ENCODE peak calls at places on chromosomes 4 and X, in six cellular contexts. C is H1, K is A549, O is GM12878, I is IMR-90, Z is K562. E is an unnamed sample.

GRCh38 chr4:111562811-111563210 is 582.4 kb upstream of the FAM241A start:
- DNase-seq in C (no peak), K (no peak), O (no peak), I (peak; percentile 66), Z (no peak), E (no peak)

GRCh38 chrX:28177202-28177601 is 196.0 kb upstream of the DCAF8L1 start:
- DNase-seq in C (no peak), K (no peak), O (no peak), I (no peak), Z (no peak), E (peak; percentile 21)

GRCh38 chrX:154083134-154083517 is 14.4 kb downstream of the MECP2 start:
- DNase-seq in C (no peak), K (no peak), O (no peak), I (no peak), Z (no peak), E (no peak)

GRCh38 chr4:106266201-106266600 is 49.8 kb downstream of the TBCK start:
- DNase-seq in C (no peak), K (peak; percentile 2), O (peak; percentile 7), I (peak; percentile 68), Z (peak; percentile 16), E (peak; percentile 13)

GRCh38 chr4:119962631-119963030 is 104.0 kb downstream of the MAD2L1 start:
- DNase-seq in C (no peak), K (no peak), O (no peak), I (peak; percentile 5), Z (no peak), E (no peak)

GRCh38 chr4:168797738-168798375 is 212.2 kb downstream of the CBR4 start:
- DNase-seq in C (no peak), K (no peak), O (no peak), I (no peak), Z (no peak), E (no peak)

GRCh38 chr4:2046031-2046961 is 12.8 kb upstream of the NAT8L start:
- DNase-seq in C (no peak), K (no peak), O (no peak), I (no peak), Z (no peak), E (peak; percentile 56)

GRCh38 chr4:65482410-65482809 is 187.9 kb downstream of the EPHA5 start:
- DNase-seq in C (no peak), K (no peak), O (no peak), I (no peak), Z (no peak), E (no peak)

GRCh38 chrX:154360155-154360713 is 14.2 kb downstream of the FLNA start:
- DNase-seq in C (no peak), K (no peak), O (no peak), I (no peak), Z (no peak), E (no peak)

GRCh38 chr4:185335579-185335978 is 60.1 kb downstream of the LRP2BP start:
- DNase-seq in C (no peak), K (no peak), O (no peak), I (no peak), Z (no peak), E (no peak)

GRCh38 chr4:100510551-100510950 is 7.3 kb downstream of the EMCN start:
- DNase-seq in C (no peak), K (no peak), O (no peak), I (no peak), Z (no peak), E (no peak)

GRCh38 chr4:188437535-188437934 is 298.3 kb downstream of the TRIML1 start:
- DNase-seq in C (no peak), K (no peak), O (no peak), I (no peak), Z (no peak), E (no peak)

GRCh38 chrX:72086995-72087394 is 44.7 kb downstream of the RTL5 start:
- DNase-seq in C (no peak), K (no peak), O (no peak), I (no peak), Z (no peak), E (no peak)

GRCh38 chrX:37926700-37927099 is 79.3 kb upstream of the DYNLT3 start:
- DNase-seq in C (no peak), K (peak; percentile 2), O (peak; percentile 4), I (peak; percentile 41), Z (peak; percentile 14), E (peak; percentile 8)

GRCh38 chrX:40062525-40063193 is 35.1 kb downstream of the BCOR start:
- DNase-seq in C (no peak), K (no peak), O (no peak), I (no peak), Z (no peak), E (no peak)
- TF ChIP-seq RFX5 in C (no peak), K (no peak), O (no peak), I (no peak), Z (no peak), E (no peak)

DNA sequence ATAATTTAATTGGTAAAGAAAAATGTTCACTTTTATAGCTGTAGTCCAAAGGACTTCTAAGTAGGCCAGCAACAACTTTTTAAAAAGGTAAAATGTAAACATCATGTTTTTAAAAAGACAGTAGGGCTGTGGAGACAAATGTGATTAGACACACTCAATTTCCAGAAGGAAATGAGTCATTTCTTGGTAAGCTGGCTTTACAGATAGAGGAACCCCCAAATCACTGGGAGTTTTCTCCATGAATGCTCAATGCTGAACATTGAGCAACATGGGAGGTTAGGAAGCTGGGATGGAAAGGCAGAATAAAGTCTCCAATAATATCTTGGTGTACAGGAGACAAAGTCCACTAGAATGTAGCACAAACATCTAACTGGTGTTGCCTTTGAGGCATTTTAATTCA is 121.3 kb downstream of the NWD2 start:
- DNase-seq in C (no peak), K (no peak), O (no peak), I (no peak), Z (peak; percentile 14), E (no peak)
- TF ChIP-seq RFX5 in C (no peak), K (no peak), O (no peak), I (no peak), Z (no peak), E (no peak)

GRCh38 chr4:142112451-142112850 is 476.1 kb downstream of the IL15 start:
- DNase-seq in C (no peak), K (no peak), O (no peak), I (peak; percentile 26), Z (no peak), E (no peak)
- TF ChIP-seq RFX5 in C (no peak), K (no peak), O (no peak), I (no peak), Z (no peak), E (no peak)

GRCh38 chr4:7924570-7924969 is 15.1 kb downstream of the AFAP1 start:
- DNase-seq in C (no peak), K (no peak), O (no peak), I (no peak), Z (no peak), E (no peak)

GRCh38 chr4:7922466-7922865 is 17.2 kb downstream of the AFAP1 start:
- DNase-seq in C (no peak), K (no peak), O (no peak), I (no peak), Z (no peak), E (no peak)

GRCh38 chr4:7926822-7927221 is 12.8 kb downstream of the AFAP1 start:
- DNase-seq in C (no peak), K (no peak), O (no peak), I (no peak), Z (no peak), E (no peak)

GRCh38 chr4:7928711-7929505 is 10.8 kb downstream of the AFAP1 start:
- DNase-seq in C (no peak), K (no peak), O (no peak), I (no peak), Z (no peak), E (peak; percentile 66)

GRCh38 chr4:7924163-7924562 is 15.5 kb downstream of the AFAP1 start:
- DNase-seq in C (no peak), K (no peak), O (no peak), I (no peak), Z (no peak), E (no peak)
- TF ChIP-seq RFX5 in C (no peak), K (no peak), O (no peak), I (no peak), Z (no peak), E (no peak)

GRCh38 chr4:104971458-104971857 is 175.2 kb upstream of the TET2 start:
- DNase-seq in C (no peak), K (no peak), O (no peak), I (no peak), Z (no peak), E (no peak)

GRCh38 chr4:104973708-104974107 is 173.0 kb upstream of the TET2 start:
- DNase-seq in C (no peak), K (no peak), O (peak; percentile 63), I (no peak), Z (no peak), E (no peak)

GRCh38 chr4:104975617-104976016 is 171.1 kb upstream of the TET2 start:
- DNase-seq in C (no peak), K (no peak), O (no peak), I (no peak), Z (no peak), E (no peak)

GRCh38 chr4:104979083-104979760 is 167.5 kb upstream of the TET2 start:
- DNase-seq in C (no peak), K (no peak), O (no peak), I (no peak), Z (no peak), E (no peak)

GRCh38 chr4:104976258-104976657 is 170.4 kb upstream of the TET2 start:
- DNase-seq in C (no peak), K (no peak), O (no peak), I (no peak), Z (no peak), E (no peak)
- TF ChIP-seq RFX5 in C (no peak), K (no peak), O (no peak), I (no peak), Z (no peak), E (no peak)

GRCh38 chrX:124097116-124097515 is 135.6 kb downstream of the STAG2 start:
- DNase-seq in C (no peak), K (no peak), O (no peak), I (no peak), Z (no peak), E (no peak)

GRCh38 chrX:124103966-124104365 is 142.5 kb downstream of the STAG2 start:
- DNase-seq in C (no peak), K (no peak), O (no peak), I (no peak), Z (no peak), E (no peak)

GRCh38 chrX:124093222-124093621 is 131.7 kb downstream of the STAG2 start:
- DNase-seq in C (no peak), K (no peak), O (no peak), I (no peak), Z (no peak), E (no peak)

GRCh38 chrX:124098089-124098488 is 136.6 kb downstream of the STAG2 start:
- DNase-seq in C (no peak), K (no peak), O (no peak), I (peak; percentile 51), Z (no peak), E (peak; percentile 16)
- TF ChIP-seq RFX5 in C (no peak), K (no peak), O (no peak), I (no peak), Z (no peak), E (no peak)

E was measured in SK-N-SH.